ENCODE peak calls at places on chromosomes 5 and 9, in ten cellular contexts. One of them, this sample, is unnamed.

GRCh38 chr5:115072266-115073056 is 97.2 kb downstream of the TRIM36 start:
- DNase-seq in activated T-helper 1 cell treated with anti-CD3 and anti-CD28 coated beads, Interleukin-2, amount 50 U/mL, for 16 hours: no peak
- DNase-seq in activated CD4-positive, alpha-beta T cell treated with anti-CD3 and anti-CD28 coated beads for 48 hours: no peak
- DNase-seq in activated gamma-delta T cell treated with Interleukin-2 at 50 U/mL for 16 hours: no peak
- DNase-seq in lower lobe of right lung: no peak
- DNase-seq in HS-27A: no peak
- DNase-seq in memory B cell: peak
- DNase-seq in NCI-H1930: no peak
- DNase-seq in stimulated activated CD4-positive, alpha-beta T cell treated with anti-CD3 and anti-CD28 coated beads, Interleukin-1b, Interleukin-23, amount 100 ng/mL, for 24 hours: no peak
- DNase-seq in nephron progenitor cell: no peak
- DNase-seq in this sample: no peak

GRCh38 chr9:114098021-114098659 is 952 bp downstream of the KIF12 start:
- DNase-seq in activated T-helper 1 cell treated with anti-CD3 and anti-CD28 coated beads, Interleukin-2, amount 50 U/mL, for 16 hours: no peak
- DNase-seq in activated CD4-positive, alpha-beta T cell treated with anti-CD3 and anti-CD28 coated beads for 48 hours: peak
- DNase-seq in activated gamma-delta T cell treated with Interleukin-2 at 50 U/mL for 16 hours: no peak
- DNase-seq in lower lobe of right lung: peak
- DNase-seq in HS-27A: no peak
- DNase-seq in memory B cell: no peak
- DNase-seq in NCI-H1930: peak
- DNase-seq in stimulated activated CD4-positive, alpha-beta T cell treated with anti-CD3 and anti-CD28 coated beads, Interleukin-1b, Interleukin-23, amount 100 ng/mL, for 24 hours: no peak
- DNase-seq in nephron progenitor cell: peak
- DNase-seq in this sample: peak

GRCh38 chr9:133277467-133277866 is 2.5 kb upstream of the ABO start:
- DNase-seq in activated T-helper 1 cell treated with anti-CD3 and anti-CD28 coated beads, Interleukin-2, amount 50 U/mL, for 16 hours: no peak
- DNase-seq in activated CD4-positive, alpha-beta T cell treated with anti-CD3 and anti-CD28 coated beads for 48 hours: no peak
- DNase-seq in activated gamma-delta T cell treated with Interleukin-2 at 50 U/mL for 16 hours: no peak
- DNase-seq in lower lobe of right lung: no peak
- DNase-seq in HS-27A: no peak
- DNase-seq in memory B cell: no peak
- DNase-seq in NCI-H1930: no peak
- DNase-seq in stimulated activated CD4-positive, alpha-beta T cell treated with anti-CD3 and anti-CD28 coated beads, Interleukin-1b, Interleukin-23, amount 100 ng/mL, for 24 hours: no peak
- DNase-seq in nephron progenitor cell: no peak
- DNase-seq in this sample: no peak

GRCh38 chr5:65946198-65946745 is 19.9 kb downstream of the ERBIN start:
- DNase-seq in activated T-helper 1 cell treated with anti-CD3 and anti-CD28 coated beads, Interleukin-2, amount 50 U/mL, for 16 hours: no peak
- DNase-seq in activated CD4-positive, alpha-beta T cell treated with anti-CD3 and anti-CD28 coated beads for 48 hours: no peak
- DNase-seq in activated gamma-delta T cell treated with Interleukin-2 at 50 U/mL for 16 hours: no peak
- DNase-seq in lower lobe of right lung: no peak
- DNase-seq in HS-27A: no peak
- DNase-seq in memory B cell: no peak
- DNase-seq in NCI-H1930: no peak
- DNase-seq in stimulated activated CD4-positive, alpha-beta T cell treated with anti-CD3 and anti-CD28 coated beads, Interleukin-1b, Interleukin-23, amount 100 ng/mL, for 24 hours: no peak
- DNase-seq in nephron progenitor cell: no peak
- DNase-seq in this sample: no peak

GRCh38 chr9:89247431-89248370 is 63.3 kb upstream of the CKS2 start:
- DNase-seq in activated T-helper 1 cell treated with anti-CD3 and anti-CD28 coated beads, Interleukin-2, amount 50 U/mL, for 16 hours: no peak
- DNase-seq in activated CD4-positive, alpha-beta T cell treated with anti-CD3 and anti-CD28 coated beads for 48 hours: no peak
- DNase-seq in activated gamma-delta T cell treated with Interleukin-2 at 50 U/mL for 16 hours: no peak
- DNase-seq in lower lobe of right lung: no peak
- DNase-seq in HS-27A: no peak
- DNase-seq in memory B cell: no peak
- DNase-seq in NCI-H1930: no peak
- DNase-seq in stimulated activated CD4-positive, alpha-beta T cell treated with anti-CD3 and anti-CD28 coated beads, Interleukin-1b, Interleukin-23, amount 100 ng/mL, for 24 hours: no peak
- DNase-seq in nephron progenitor cell: no peak
- DNase-seq in this sample: no peak

GRCh38 chr5:163467682-163468081 is 7.2 kb downstream of the HMMR start:
- DNase-seq in activated T-helper 1 cell treated with anti-CD3 and anti-CD28 coated beads, Interleukin-2, amount 50 U/mL, for 16 hours: no peak
- DNase-seq in activated CD4-positive, alpha-beta T cell treated with anti-CD3 and anti-CD28 coated beads for 48 hours: no peak
- DNase-seq in activated gamma-delta T cell treated with Interleukin-2 at 50 U/mL for 16 hours: no peak
- DNase-seq in lower lobe of right lung: no peak
- DNase-seq in HS-27A: no peak
- DNase-seq in memory B cell: no peak
- DNase-seq in NCI-H1930: no peak
- DNase-seq in stimulated activated CD4-positive, alpha-beta T cell treated with anti-CD3 and anti-CD28 coated beads, Interleukin-1b, Interleukin-23, amount 100 ng/mL, for 24 hours: no peak
- DNase-seq in nephron progenitor cell: no peak
- DNase-seq in this sample: no peak

GRCh38 chr9:97593960-97594359 is 39.2 kb downstream of the TSTD2 start:
- DNase-seq in activated T-helper 1 cell treated with anti-CD3 and anti-CD28 coated beads, Interleukin-2, amount 50 U/mL, for 16 hours: no peak
- DNase-seq in activated CD4-positive, alpha-beta T cell treated with anti-CD3 and anti-CD28 coated beads for 48 hours: no peak
- DNase-seq in activated gamma-delta T cell treated with Interleukin-2 at 50 U/mL for 16 hours: no peak
- DNase-seq in lower lobe of right lung: no peak
- DNase-seq in HS-27A: no peak
- DNase-seq in memory B cell: no peak
- DNase-seq in NCI-H1930: no peak
- DNase-seq in stimulated activated CD4-positive, alpha-beta T cell treated with anti-CD3 and anti-CD28 coated beads, Interleukin-1b, Interleukin-23, amount 100 ng/mL, for 24 hours: no peak
- DNase-seq in nephron progenitor cell: no peak
- DNase-seq in this sample: peak

GRCh38 chr9:15240927-15241326 is 66.1 kb downstream of the TTC39B start:
- DNase-seq in activated T-helper 1 cell treated with anti-CD3 and anti-CD28 coated beads, Interleukin-2, amount 50 U/mL, for 16 hours: no peak
- DNase-seq in activated CD4-positive, alpha-beta T cell treated with anti-CD3 and anti-CD28 coated beads for 48 hours: no peak
- DNase-seq in activated gamma-delta T cell treated with Interleukin-2 at 50 U/mL for 16 hours: no peak
- DNase-seq in lower lobe of right lung: no peak
- DNase-seq in HS-27A: no peak
- DNase-seq in memory B cell: no peak
- DNase-seq in NCI-H1930: no peak
- DNase-seq in stimulated activated CD4-positive, alpha-beta T cell treated with anti-CD3 and anti-CD28 coated beads, Interleukin-1b, Interleukin-23, amount 100 ng/mL, for 24 hours: no peak
- DNase-seq in nephron progenitor cell: no peak
- DNase-seq in this sample: no peak

GRCh38 chr5:93716453-93716852 is 24.9 kb downstream of the POU5F2 start:
- DNase-seq in activated T-helper 1 cell treated with anti-CD3 and anti-CD28 coated beads, Interleukin-2, amount 50 U/mL, for 16 hours: no peak
- DNase-seq in activated CD4-positive, alpha-beta T cell treated with anti-CD3 and anti-CD28 coated beads for 48 hours: no peak
- DNase-seq in activated gamma-delta T cell treated with Interleukin-2 at 50 U/mL for 16 hours: no peak
- DNase-seq in lower lobe of right lung: no peak
- DNase-seq in HS-27A: no peak
- DNase-seq in memory B cell: no peak
- DNase-seq in NCI-H1930: no peak
- DNase-seq in stimulated activated CD4-positive, alpha-beta T cell treated with anti-CD3 and anti-CD28 coated beads, Interleukin-1b, Interleukin-23, amount 100 ng/mL, for 24 hours: no peak
- DNase-seq in nephron progenitor cell: no peak
- DNase-seq in this sample: no peak

GRCh38 chr9:37967681-37968080 is 63.8 kb upstream of the SLC25A51 start:
- DNase-seq in activated T-helper 1 cell treated with anti-CD3 and anti-CD28 coated beads, Interleukin-2, amount 50 U/mL, for 16 hours: no peak
- DNase-seq in activated CD4-positive, alpha-beta T cell treated with anti-CD3 and anti-CD28 coated beads for 48 hours: no peak
- DNase-seq in activated gamma-delta T cell treated with Interleukin-2 at 50 U/mL for 16 hours: no peak
- DNase-seq in lower lobe of right lung: no peak
- DNase-seq in HS-27A: no peak
- DNase-seq in memory B cell: no peak
- DNase-seq in NCI-H1930: no peak
- DNase-seq in stimulated activated CD4-positive, alpha-beta T cell treated with anti-CD3 and anti-CD28 coated beads, Interleukin-1b, Interleukin-23, amount 100 ng/mL, for 24 hours: no peak
- DNase-seq in nephron progenitor cell: no peak
- DNase-seq in this sample: no peak

GRCh38 chr5:42057254-42057690 is 132.2 kb downstream of the FBXO4 start:
- DNase-seq in activated T-helper 1 cell treated with anti-CD3 and anti-CD28 coated beads, Interleukin-2, amount 50 U/mL, for 16 hours: peak
- DNase-seq in activated CD4-positive, alpha-beta T cell treated with anti-CD3 and anti-CD28 coated beads for 48 hours: peak
- DNase-seq in activated gamma-delta T cell treated with Interleukin-2 at 50 U/mL for 16 hours: peak
- DNase-seq in lower lobe of right lung: no peak
- DNase-seq in HS-27A: no peak
- DNase-seq in memory B cell: peak
- DNase-seq in NCI-H1930: peak
- DNase-seq in stimulated activated CD4-positive, alpha-beta T cell treated with anti-CD3 and anti-CD28 coated beads, Interleukin-1b, Interleukin-23, amount 100 ng/mL, for 24 hours: peak
- DNase-seq in nephron progenitor cell: peak
- DNase-seq in this sample: peak

GRCh38 chr9:71793386-71794105 is 25.2 kb upstream of the CEMIP2 start:
- DNase-seq in activated T-helper 1 cell treated with anti-CD3 and anti-CD28 coated beads, Interleukin-2, amount 50 U/mL, for 16 hours: no peak
- DNase-seq in activated CD4-positive, alpha-beta T cell treated with anti-CD3 and anti-CD28 coated beads for 48 hours: no peak
- DNase-seq in activated gamma-delta T cell treated with Interleukin-2 at 50 U/mL for 16 hours: no peak
- DNase-seq in lower lobe of right lung: no peak
- DNase-seq in HS-27A: peak
- DNase-seq in memory B cell: no peak
- DNase-seq in NCI-H1930: no peak
- DNase-seq in stimulated activated CD4-positive, alpha-beta T cell treated with anti-CD3 and anti-CD28 coated beads, Interleukin-1b, Interleukin-23, amount 100 ng/mL, for 24 hours: no peak
- DNase-seq in nephron progenitor cell: peak
- DNase-seq in this sample: no peak

GRCh38 chr5:158644301-158644700 is 455.4 kb downstream of the EBF1 start:
- DNase-seq in activated T-helper 1 cell treated with anti-CD3 and anti-CD28 coated beads, Interleukin-2, amount 50 U/mL, for 16 hours: no peak
- DNase-seq in activated CD4-positive, alpha-beta T cell treated with anti-CD3 and anti-CD28 coated beads for 48 hours: no peak
- DNase-seq in activated gamma-delta T cell treated with Interleukin-2 at 50 U/mL for 16 hours: no peak
- DNase-seq in lower lobe of right lung: no peak
- DNase-seq in HS-27A: no peak
- DNase-seq in memory B cell: no peak
- DNase-seq in NCI-H1930: no peak
- DNase-seq in stimulated activated CD4-positive, alpha-beta T cell treated with anti-CD3 and anti-CD28 coated beads, Interleukin-1b, Interleukin-23, amount 100 ng/mL, for 24 hours: no peak
- DNase-seq in nephron progenitor cell: no peak
- DNase-seq in this sample: no peak

GRCh38 chr5:82793808-82794419 is 283.3 kb downstream of the TMEM167A start:
- DNase-seq in activated T-helper 1 cell treated with anti-CD3 and anti-CD28 coated beads, Interleukin-2, amount 50 U/mL, for 16 hours: no peak
- DNase-seq in activated CD4-positive, alpha-beta T cell treated with anti-CD3 and anti-CD28 coated beads for 48 hours: peak
- DNase-seq in activated gamma-delta T cell treated with Interleukin-2 at 50 U/mL for 16 hours: peak
- DNase-seq in lower lobe of right lung: no peak
- DNase-seq in HS-27A: peak
- DNase-seq in memory B cell: no peak
- DNase-seq in NCI-H1930: no peak
- DNase-seq in stimulated activated CD4-positive, alpha-beta T cell treated with anti-CD3 and anti-CD28 coated beads, Interleukin-1b, Interleukin-23, amount 100 ng/mL, for 24 hours: peak
- DNase-seq in nephron progenitor cell: peak
- DNase-seq in this sample: no peak

GRCh38 chr5:61333351-61334223 is 1.5 kb downstream of the ZSWIM6 start:
- DNase-seq in activated T-helper 1 cell treated with anti-CD3 and anti-CD28 coated beads, Interleukin-2, amount 50 U/mL, for 16 hours: no peak
- DNase-seq in activated CD4-positive, alpha-beta T cell treated with anti-CD3 and anti-CD28 coated beads for 48 hours: peak
- DNase-seq in activated gamma-delta T cell treated with Interleukin-2 at 50 U/mL for 16 hours: no peak
- DNase-seq in lower lobe of right lung: peak
- DNase-seq in HS-27A: no peak
- DNase-seq in memory B cell: peak
- DNase-seq in NCI-H1930: peak
- DNase-seq in stimulated activated CD4-positive, alpha-beta T cell treated with anti-CD3 and anti-CD28 coated beads, Interleukin-1b, Interleukin-23, amount 100 ng/mL, for 24 hours: no peak
- DNase-seq in nephron progenitor cell: peak
- DNase-seq in this sample: no peak

GRCh38 chr5:18745591-18745987 is 1111.3 kb downstream of the TAF11L14 start:
- DNase-seq in activated T-helper 1 cell treated with anti-CD3 and anti-CD28 coated beads, Interleukin-2, amount 50 U/mL, for 16 hours: no peak
- DNase-seq in activated CD4-positive, alpha-beta T cell treated with anti-CD3 and anti-CD28 coated beads for 48 hours: no peak
- DNase-seq in activated gamma-delta T cell treated with Interleukin-2 at 50 U/mL for 16 hours: no peak
- DNase-seq in lower lobe of right lung: no peak
- DNase-seq in HS-27A: no peak
- DNase-seq in memory B cell: no peak
- DNase-seq in NCI-H1930: no peak
- DNase-seq in stimulated activated CD4-positive, alpha-beta T cell treated with anti-CD3 and anti-CD28 coated beads, Interleukin-1b, Interleukin-23, amount 100 ng/mL, for 24 hours: no peak
- DNase-seq in nephron progenitor cell: no peak
- DNase-seq in this sample: no peak

GRCh38 chr9:20078246-20078645 is 289.4 kb upstream of the SLC24A2 start:
- DNase-seq in activated T-helper 1 cell treated with anti-CD3 and anti-CD28 coated beads, Interleukin-2, amount 50 U/mL, for 16 hours: no peak
- DNase-seq in activated CD4-positive, alpha-beta T cell treated with anti-CD3 and anti-CD28 coated beads for 48 hours: no peak
- DNase-seq in activated gamma-delta T cell treated with Interleukin-2 at 50 U/mL for 16 hours: no peak
- DNase-seq in lower lobe of right lung: no peak
- DNase-seq in HS-27A: no peak
- DNase-seq in memory B cell: no peak
- DNase-seq in NCI-H1930: no peak
- DNase-seq in stimulated activated CD4-positive, alpha-beta T cell treated with anti-CD3 and anti-CD28 coated beads, Interleukin-1b, Interleukin-23, amount 100 ng/mL, for 24 hours: no peak
- DNase-seq in nephron progenitor cell: no peak
- DNase-seq in this sample: no peak

GRCh38 chr9:109329274-109330258 is 8.7 kb upstream of the EPB41L4B start:
- DNase-seq in activated T-helper 1 cell treated with anti-CD3 and anti-CD28 coated beads, Interleukin-2, amount 50 U/mL, for 16 hours: no peak
- DNase-seq in activated CD4-positive, alpha-beta T cell treated with anti-CD3 and anti-CD28 coated beads for 48 hours: no peak
- DNase-seq in activated gamma-delta T cell treated with Interleukin-2 at 50 U/mL for 16 hours: no peak
- DNase-seq in lower lobe of right lung: peak
- DNase-seq in HS-27A: no peak
- DNase-seq in memory B cell: no peak
- DNase-seq in NCI-H1930: no peak
- DNase-seq in stimulated activated CD4-positive, alpha-beta T cell treated with anti-CD3 and anti-CD28 coated beads, Interleukin-1b, Interleukin-23, amount 100 ng/mL, for 24 hours: no peak
- DNase-seq in nephron progenitor cell: peak
- DNase-seq in this sample: no peak

GRCh38 chr9:69222953-69223352 is 48.9 kb downstream of the TJP2 start:
- DNase-seq in activated T-helper 1 cell treated with anti-CD3 and anti-CD28 coated beads, Interleukin-2, amount 50 U/mL, for 16 hours: no peak
- DNase-seq in activated CD4-positive, alpha-beta T cell treated with anti-CD3 and anti-CD28 coated beads for 48 hours: no peak
- DNase-seq in activated gamma-delta T cell treated with Interleukin-2 at 50 U/mL for 16 hours: no peak
- DNase-seq in lower lobe of right lung: no peak
- DNase-seq in HS-27A: no peak
- DNase-seq in memory B cell: no peak
- DNase-seq in NCI-H1930: no peak
- DNase-seq in stimulated activated CD4-positive, alpha-beta T cell treated with anti-CD3 and anti-CD28 coated beads, Interleukin-1b, Interleukin-23, amount 100 ng/mL, for 24 hours: no peak
- DNase-seq in nephron progenitor cell: no peak
- DNase-seq in this sample: no peak

GRCh38 chr9:86405926-86406325 is 51.7 kb upstream of the TUT7 start:
- DNase-seq in activated T-helper 1 cell treated with anti-CD3 and anti-CD28 coated beads, Interleukin-2, amount 50 U/mL, for 16 hours: no peak
- DNase-seq in activated CD4-positive, alpha-beta T cell treated with anti-CD3 and anti-CD28 coated beads for 48 hours: peak
- DNase-seq in activated gamma-delta T cell treated with Interleukin-2 at 50 U/mL for 16 hours: no peak
- DNase-seq in lower lobe of right lung: no peak
- DNase-seq in HS-27A: no peak
- DNase-seq in memory B cell: no peak
- DNase-seq in NCI-H1930: no peak
- DNase-seq in stimulated activated CD4-positive, alpha-beta T cell treated with anti-CD3 and anti-CD28 coated beads, Interleukin-1b, Interleukin-23, amount 100 ng/mL, for 24 hours: no peak
- DNase-seq in nephron progenitor cell: no peak
- DNase-seq in this sample: no peak

GRCh38 chr9:93011114-93011513 is 47.4 kb upstream of the SUSD3 start:
- DNase-seq in activated T-helper 1 cell treated with anti-CD3 and anti-CD28 coated beads, Interleukin-2, amount 50 U/mL, for 16 hours: no peak
- DNase-seq in activated CD4-positive, alpha-beta T cell treated with anti-CD3 and anti-CD28 coated beads for 48 hours: no peak
- DNase-seq in activated gamma-delta T cell treated with Interleukin-2 at 50 U/mL for 16 hours: no peak
- DNase-seq in lower lobe of right lung: no peak
- DNase-seq in HS-27A: no peak
- DNase-seq in memory B cell: no peak
- DNase-seq in NCI-H1930: no peak
- DNase-seq in stimulated activated CD4-positive, alpha-beta T cell treated with anti-CD3 and anti-CD28 coated beads, Interleukin-1b, Interleukin-23, amount 100 ng/mL, for 24 hours: no peak
- DNase-seq in nephron progenitor cell: no peak
- DNase-seq in this sample: no peak

GRCh38 chr5:3356016-3356415 is 239.6 kb upstream of the IRX1 start:
- DNase-seq in activated T-helper 1 cell treated with anti-CD3 and anti-CD28 coated beads, Interleukin-2, amount 50 U/mL, for 16 hours: no peak
- DNase-seq in activated CD4-positive, alpha-beta T cell treated with anti-CD3 and anti-CD28 coated beads for 48 hours: no peak
- DNase-seq in activated gamma-delta T cell treated with Interleukin-2 at 50 U/mL for 16 hours: no peak
- DNase-seq in lower lobe of right lung: no peak
- DNase-seq in HS-27A: no peak
- DNase-seq in memory B cell: no peak
- DNase-seq in NCI-H1930: no peak
- DNase-seq in stimulated activated CD4-positive, alpha-beta T cell treated with anti-CD3 and anti-CD28 coated beads, Interleukin-1b, Interleukin-23, amount 100 ng/mL, for 24 hours: no peak
- DNase-seq in nephron progenitor cell: no peak
- DNase-seq in this sample: no peak

GRCh38 chr5:112342364-112342763 is 76.7 kb downstream of the EPB41L4A start:
- DNase-seq in activated T-helper 1 cell treated with anti-CD3 and anti-CD28 coated beads, Interleukin-2, amount 50 U/mL, for 16 hours: no peak
- DNase-seq in activated CD4-positive, alpha-beta T cell treated with anti-CD3 and anti-CD28 coated beads for 48 hours: no peak
- DNase-seq in activated gamma-delta T cell treated with Interleukin-2 at 50 U/mL for 16 hours: no peak
- DNase-seq in lower lobe of right lung: no peak
- DNase-seq in HS-27A: no peak
- DNase-seq in memory B cell: no peak
- DNase-seq in NCI-H1930: no peak
- DNase-seq in stimulated activated CD4-positive, alpha-beta T cell treated with anti-CD3 and anti-CD28 coated beads, Interleukin-1b, Interleukin-23, amount 100 ng/mL, for 24 hours: no peak
- DNase-seq in nephron progenitor cell: no peak
- DNase-seq in this sample: no peak

This sample was measured in NCI-H2171.